ENCODE peak calls at places on chromosomes 6 and 20, in nine cellular contexts. C, W, D, S, F, X, M, T and P are unnamed samples.
A peak's percentile ranks its signal among the peaks of the same experiment; 100 is the strongest.

GRCh38 chr20:18688676-18689075 is 100.8 kb downstream of the DTD1 start:
- DNase-seq in T (no peak), F (no peak), W (no peak), X (no peak), M (no peak), D (no peak), S (peak; percentile 42), C (no peak), P (no peak)

GRCh38 chr20:7667194-7667593 is 273.1 kb downstream of the HAO1 start:
- DNase-seq in X (no peak), D (no peak), W (no peak), S (no peak), F (no peak), M (no peak), T (no peak), C (no peak), P (no peak)

GRCh38 chr6:131281471-131282270 is 146.4 kb downstream of the AKAP7 start:
- DNase-seq in W (no peak), F (no peak), T (peak; percentile 82), D (peak; percentile 84), C (peak; percentile 76), M (no peak), X (peak; percentile 55), S (peak; percentile 86), P (no peak)

GRCh38 chr6:128347123-128347522 is 173.3 kb downstream of the PTPRK start:
- DNase-seq in F (no peak), T (no peak), M (no peak), C (no peak), X (no peak), D (no peak), W (no peak), S (no peak), P (no peak)

GRCh38 chr20:44566811-44567210 is 15.6 kb upstream of the PKIG start:
- DNase-seq in W (no peak), M (no peak), D (no peak), S (no peak), X (no peak), F (no peak), C (no peak), T (no peak), P (no peak)

GRCh38 chr20:37936041-37936440 is 33.1 kb downstream of the VSTM2L start:
- DNase-seq in W (no peak), F (no peak), D (no peak), C (no peak), S (no peak), M (no peak), X (no peak), T (no peak), P (no peak)

GRCh38 chr20:8518878-8519277 is 386.8 kb downstream of the PLCB1 start:
- DNase-seq in W (no peak), D (no peak), M (no peak), F (no peak), S (peak; percentile 14), X (no peak), T (no peak), C (no peak), P (no peak)

GRCh38 chr6:8006208-8006607 is 58.0 kb downstream of the BLOC1S5 start:
- DNase-seq in M (peak; percentile 39), D (peak; percentile 37), S (no peak), W (peak; percentile 43), X (no peak), F (no peak), T (no peak), C (no peak), P (peak; percentile 74)

GRCh38 chr6:72032056-72032455 is 145.7 kb downstream of the RIMS1 start:
- DNase-seq in D (no peak), S (no peak), W (no peak), X (no peak), C (no peak), M (peak; percentile 15), T (no peak), F (no peak), P (peak; percentile 55)

GRCh38 chr20:31721408-31722332 is 998 bp downstream of the BCL2L1 start:
- DNase-seq in T (no peak), M (no peak), C (peak; percentile 23), S (peak; percentile 43), W (no peak), F (no peak), D (no peak), X (no peak), P (no peak)

GRCh38 chr20:2599265-2600060 is 53.0 kb upstream of the NOP56 start:
- DNase-seq in T (no peak), D (no peak), W (no peak), S (peak; percentile 50), X (no peak), F (no peak), M (peak; percentile 15), C (no peak), P (no peak)

GRCh38 chr6:95352064-95352463 is 225.3 kb upstream of the MANEA start:
- DNase-seq in X (no peak), D (peak; percentile 8), W (peak; percentile 14), F (no peak), C (no peak), T (no peak), S (no peak), M (no peak), P (no peak)

GRCh38 chr20:43187476-43188233 is 2.1 kb downstream of the PTPRT start:
- DNase-seq in F (peak; percentile 86), M (peak; percentile 48), D (peak; percentile 67), T (no peak), S (peak; percentile 65), W (peak; percentile 48), C (peak; percentile 33), X (peak; percentile 29), P (peak; percentile 85)

GRCh38 chr20:4064118-4064962 is 49.0 kb upstream of the RNF24 start:
- DNase-seq in T (no peak), M (peak; percentile 93), S (peak; percentile 70), C (no peak), X (no peak), D (peak; percentile 75), W (peak; percentile 28), F (no peak), P (peak; percentile 95)

GRCh38 chr6:160000280-160000704 is 31.4 kb downstream of the IGF2R start:
- DNase-seq in S (no peak), F (no peak), C (no peak), W (no peak), M (no peak), D (no peak), X (no peak), T (no peak), P (no peak)

GRCh38 chr6:147287869-147288271 is 83.7 kb downstream of the STXBP5 start:
- DNase-seq in T (no peak), C (no peak), F (no peak), W (no peak), M (peak; percentile 72), S (no peak), X (no peak), D (no peak), P (peak; percentile 29)

GRCh38 chr6:36519352-36519751 is 27.9 kb downstream of the STK38 start:
- DNase-seq in D (no peak), C (no peak), M (no peak), F (no peak), X (no peak), T (no peak), W (peak; percentile 70), S (peak; percentile 11), P (no peak)

GRCh38 chr6:119138906-119139541 is 60.6 kb upstream of the FAM184A start:
- DNase-seq in T (no peak), F (no peak), D (no peak), X (no peak), S (no peak), C (peak; percentile 42), M (no peak), W (no peak), P (no peak)

GRCh38 chr6:1316482-1317220 is 4.8 kb downstream of the FOXQ1 start:
- DNase-seq in C (no peak), S (peak; percentile 74), M (peak; percentile 40), D (no peak), X (no peak), F (peak; percentile 50), W (no peak), T (no peak), P (no peak)

GRCh38 chr6:11218827-11219826 is 13.3 kb downstream of the NEDD9 start:
- DNase-seq in F (no peak), S (no peak), M (no peak), C (peak; percentile 29), T (no peak), D (peak; percentile 67), W (no peak), X (no peak), P (no peak)

GRCh38 chr6:35188886-35189285 is 24.9 kb upstream of the SCUBE3 start:
- DNase-seq in W (no peak), C (no peak), X (no peak), F (no peak), T (no peak), D (no peak), M (no peak), S (no peak), P (no peak)

GRCh38 chr6:44078795-44079671 is 48.2 kb downstream of the MRPL14 start:
- DNase-seq in F (peak; percentile 70), M (peak; percentile 77), X (peak; percentile 57), C (peak; percentile 67), D (peak; percentile 88), W (no peak), S (peak; percentile 88), T (peak; percentile 64), P (peak; percentile 82)

GRCh38 chr6:169420912-169421543 is 167.4 kb upstream of the THBS2 start:
- DNase-seq in S (peak; percentile 57), D (no peak), W (no peak), T (no peak), M (no peak), F (peak; percentile 24), C (no peak), X (no peak), P (no peak)

GRCh38 chr6:73710470-73710869 is 14.5 kb downstream of the CD109 start:
- DNase-seq in X (no peak), F (no peak), T (no peak), C (no peak), S (no peak), W (no peak), D (no peak), M (peak; percentile 72), P (no peak)

GRCh38 chr6:51915098-51915497 is 172.3 kb downstream of the PKHD1 start:
- DNase-seq in W (no peak), S (no peak), D (no peak), T (no peak), C (no peak), F (no peak), X (no peak), M (no peak), P (no peak)

GRCh38 chr6:92559611-92560010 is 859.7 kb downstream of the EPHA7 start:
- DNase-seq in F (no peak), M (no peak), D (peak; percentile 4), W (no peak), T (no peak), C (no peak), X (no peak), S (peak; percentile 5), P (no peak)

GRCh38 chr6:31947070-31947675 is 1.3 kb downstream of the CFB start:
- DNase-seq in D (no peak), W (no peak), X (no peak), C (no peak), F (no peak), S (no peak), M (no peak), T (no peak), P (no peak)

GRCh38 chr20:44747166-44748004 is 1.7 kb downstream of the KCNK15 start:
- DNase-seq in T (peak; percentile 50), X (peak; percentile 34), S (peak; percentile 97), D (peak; percentile 80), F (peak; percentile 64), M (peak; percentile 75), W (peak; percentile 94), C (peak; percentile 55), P (peak; percentile 76)

GRCh38 chr6:45746046-45746445 is 269.6 kb downstream of the CLIC5 start:
- DNase-seq in T (no peak), M (peak; percentile 90), W (no peak), C (no peak), X (no peak), S (no peak), F (no peak), D (no peak), P (peak; percentile 23)

GRCh38 chr20:33475381-33476160 is 14.3 kb upstream of the CBFA2T2 start:
- DNase-seq in D (no peak), X (no peak), S (peak; percentile 33), W (peak; percentile 82), T (no peak), F (no peak), C (no peak), M (no peak), P (no peak)

GRCh38 chr6:72857791-72858190 is 235.9 kb downstream of the KCNQ5 start:
- DNase-seq in S (no peak), F (no peak), M (peak; percentile 53), W (no peak), X (no peak), C (no peak), T (no peak), D (no peak), P (no peak)